ENCODE peak calls at places on chromosomes 11 and 22, in ten cellular contexts. A, D, U, F, I, L, B, O, E and Z are unnamed samples.

GRCh38 chr11:123438191-123438627 is 8.1 kb downstream of the GRAMD1B start:
- DNase-seq in A (no peak), D (no peak), U (no peak), F (peak; percentile 10), I (no peak), L (no peak), B (no peak), O (no peak), E (peak; percentile 62), Z (no peak)

GRCh38 chr11:2301631-2302272 is at the start of the genes C11orf21 and TSPAN32:
- DNase-seq in A (no peak), D (no peak), U (no peak), F (no peak), I (peak; percentile 96), L (no peak), B (no peak), O (peak; percentile 49), E (no peak), Z (no peak)

GRCh38 chr11:3849297-3849874 is 6.1 kb upstream of the STIM1 start:
- DNase-seq in A (peak; percentile 39), D (no peak), U (peak; percentile 69), F (peak; percentile 39), I (peak; percentile 82), L (no peak), B (peak; percentile 53), O (peak; percentile 50), E (peak; percentile 67), Z (no peak)

GRCh38 chr11:107929611-107930200 is 1.5 kb downstream of the RAB39A start:
- DNase-seq in A (peak; percentile 53), D (no peak), U (no peak), F (no peak), I (no peak), L (no peak), B (no peak), O (no peak), E (no peak), Z (no peak)

GRCh38 chr11:102843474-102843873 is at the start of gene MMP3:
- DNase-seq in A (no peak), D (no peak), U (peak; percentile 90), F (no peak), I (no peak), L (no peak), B (no peak), O (no peak), E (peak; percentile 75), Z (no peak)

GRCh38 chr22:32018056-32018455 is 25.0 kb upstream of the SLC5A1 start:
- DNase-seq in A (no peak), D (no peak), U (no peak), F (peak; percentile 70), I (peak; percentile 5), L (no peak), B (no peak), O (no peak), E (no peak), Z (no peak)

GRCh38 chr22:32622004-32622761 is 147.6 kb downstream of the FBXO7 start:
- DNase-seq in A (no peak), D (no peak), U (peak; percentile 38), F (peak; percentile 71), I (no peak), L (peak; percentile 55), B (no peak), O (no peak), E (peak; percentile 86), Z (no peak)

GRCh38 chr22:24176630-24177029 is 4.7 kb upstream of the SUSD2 start:
- DNase-seq in A (no peak), D (no peak), U (no peak), F (no peak), I (no peak), L (no peak), B (no peak), O (no peak), E (no peak), Z (no peak)

GRCh38 chr11:58965246-58965985 is 26.1 kb downstream of the GLYATL1 start:
- DNase-seq in A (no peak), D (no peak), U (peak; percentile 63), F (peak; percentile 8), I (no peak), L (no peak), B (no peak), O (no peak), E (peak; percentile 58), Z (no peak)

GRCh38 chr22:24186352-24186740 is 5.1 kb downstream of the SUSD2 start:
- DNase-seq in A (no peak), D (no peak), U (no peak), F (no peak), I (no peak), L (no peak), B (no peak), O (peak; percentile 12), E (no peak), Z (no peak)

GRCh38 chr11:32173435-32173834 is 82.6 kb downstream of the RCN1 start:
- DNase-seq in A (peak; percentile 48), D (no peak), U (peak; percentile 81), F (peak; percentile 66), I (peak; percentile 68), L (peak; percentile 63), B (peak; percentile 74), O (no peak), E (peak; percentile 87), Z (peak; percentile 65)